ENCODE peak calls at places on chromosomes 16 and 17, in eight cellular contexts. J, L, R, Q, W, C, F and D are unnamed samples.
A peak's percentile ranks its signal among the peaks of the same experiment; 100 is the strongest.

GRCh38 chr16:29862383-29862883 is 593 bp downstream of the CDIPT start:
- DNase-seq in J (peak; percentile 39), L (no peak), R (no peak), Q (no peak), W (no peak), C (no peak), F (no peak), D (no peak)

GRCh38 chr17:44872131-44872768 is 24.6 kb downstream of the HIGD1B start:
- DNase-seq in J (no peak), L (peak; percentile 64), R (peak; percentile 7), Q (no peak), W (no peak), C (no peak), F (no peak), D (no peak)

GRCh38 chr16:29029168-29029994 is 44.5 kb downstream of the LAT start:
- DNase-seq in J (no peak), L (peak; percentile 59), R (peak; percentile 9), Q (no peak), W (peak; percentile 81), C (peak; percentile 98), F (peak; percentile 68), D (no peak)

GRCh38 chr17:81868674-81869220 is 2.4 kb downstream of the ARHGDIA start:
- DNase-seq in J (no peak), L (peak; percentile 76), R (no peak), Q (no peak), W (peak; percentile 64), C (peak; percentile 88), F (no peak), D (peak; percentile 68)

GRCh38 chr17:45040459-45040858 is 11.0 kb downstream of the DCAKD start:
- DNase-seq in J (no peak), L (no peak), R (no peak), Q (no peak), W (no peak), C (no peak), F (no peak), D (no peak)

GRCh38 chr17:69404398-69404797 is 10.1 kb upstream of the MAP2K6 start:
- DNase-seq in J (no peak), L (no peak), R (no peak), Q (no peak), W (no peak), C (peak; percentile 55), F (peak; percentile 67), D (no peak)

GRCh38 chr17:47009759-47010594 is 30.9 kb upstream of the RPRML start:
- DNase-seq in J (no peak), L (no peak), R (no peak), Q (no peak), W (no peak), C (no peak), F (no peak), D (no peak)

GRCh38 chr17:50280068-50280467 is 5.8 kb downstream of the TMEM92 start:
- DNase-seq in J (no peak), L (no peak), R (no peak), Q (no peak), W (no peak), C (no peak), F (no peak), D (no peak)

GRCh38 chr16:7515543-7515942 is 182.9 kb downstream of the RBFOX1 start:
- DNase-seq in J (no peak), L (no peak), R (no peak), Q (no peak), W (no peak), C (no peak), F (no peak), D (no peak)

GRCh38 chr16:7511549-7512260 is 179.1 kb downstream of the RBFOX1 start:
- DNase-seq in J (no peak), L (no peak), R (no peak), Q (no peak), W (no peak), C (no peak), F (no peak), D (no peak)

GRCh38 chr16:7512503-7512902 is 179.9 kb downstream of the RBFOX1 start:
- DNase-seq in J (no peak), L (no peak), R (no peak), Q (no peak), W (no peak), C (no peak), F (no peak), D (no peak)

GRCh38 chr16:7509919-7510705 is 177.5 kb downstream of the RBFOX1 start:
- DNase-seq in J (no peak), L (no peak), R (no peak), Q (no peak), W (no peak), C (no peak), F (no peak), D (no peak)

GRCh38 chr16:7513429-7513828 is 180.8 kb downstream of the RBFOX1 start:
- DNase-seq in J (no peak), L (no peak), R (no peak), Q (no peak), W (no peak), C (no peak), F (no peak), D (no peak)
- TF ChIP-seq CTCF in J (no peak), L (no peak), R (no peak), Q (no peak), W (no peak), C (no peak), F (no peak), D (peak; percentile 12)

GRCh38 chr17:38925263-38925995 is at the start of gene LASP1NB:
- DNase-seq in J (no peak), L (peak; percentile 62), R (no peak), Q (no peak), W (no peak), C (peak; percentile 70), F (no peak), D (no peak)
- H3K4me3 ChIP-seq in J (no peak within 1 kb of the TSS), L (peak within 1 kb of the TSS; percentile 36), R (peak within 1 kb of the TSS; percentile 32), Q (no peak within 1 kb of the TSS), W (peak within 1 kb of the TSS; percentile 61), C (peak within 1 kb of the TSS; percentile 54), F (no peak within 1 kb of the TSS), D (no peak within 1 kb of the TSS)

GRCh38 chr16:81936209-81936608 is 75.1 kb downstream of the SDR42E1 start:
- DNase-seq in J (no peak), L (no peak), R (no peak), Q (no peak), W (no peak), C (no peak), F (no peak), D (no peak)

GRCh38 chr16:81938331-81939163 is 72.7 kb downstream of the SDR42E1 start:
- DNase-seq in J (no peak), L (no peak), R (no peak), Q (no peak), W (no peak), C (no peak), F (no peak), D (no peak)

GRCh38 chr16:81937305-81938038 is 73.8 kb downstream of the SDR42E1 start:
- DNase-seq in J (no peak), L (no peak), R (no peak), Q (no peak), W (no peak), C (no peak), F (no peak), D (no peak)

GRCh38 chr16:81940781-81941560 is 70.3 kb downstream of the SDR42E1 start:
- DNase-seq in J (no peak), L (no peak), R (no peak), Q (no peak), W (peak; percentile 2), C (peak; percentile 64), F (peak; percentile 24), D (no peak)

GRCh38 chr16:81939164-81940067 is 71.9 kb downstream of the SDR42E1 start:
- DNase-seq in J (no peak), L (no peak), R (no peak), Q (no peak), W (no peak), C (no peak), F (no peak), D (no peak)
- TF ChIP-seq CTCF in J (no peak), L (no peak), R (no peak), Q (no peak), W (peak; percentile 1), C (no peak), F (no peak), D (no peak)

DNA sequence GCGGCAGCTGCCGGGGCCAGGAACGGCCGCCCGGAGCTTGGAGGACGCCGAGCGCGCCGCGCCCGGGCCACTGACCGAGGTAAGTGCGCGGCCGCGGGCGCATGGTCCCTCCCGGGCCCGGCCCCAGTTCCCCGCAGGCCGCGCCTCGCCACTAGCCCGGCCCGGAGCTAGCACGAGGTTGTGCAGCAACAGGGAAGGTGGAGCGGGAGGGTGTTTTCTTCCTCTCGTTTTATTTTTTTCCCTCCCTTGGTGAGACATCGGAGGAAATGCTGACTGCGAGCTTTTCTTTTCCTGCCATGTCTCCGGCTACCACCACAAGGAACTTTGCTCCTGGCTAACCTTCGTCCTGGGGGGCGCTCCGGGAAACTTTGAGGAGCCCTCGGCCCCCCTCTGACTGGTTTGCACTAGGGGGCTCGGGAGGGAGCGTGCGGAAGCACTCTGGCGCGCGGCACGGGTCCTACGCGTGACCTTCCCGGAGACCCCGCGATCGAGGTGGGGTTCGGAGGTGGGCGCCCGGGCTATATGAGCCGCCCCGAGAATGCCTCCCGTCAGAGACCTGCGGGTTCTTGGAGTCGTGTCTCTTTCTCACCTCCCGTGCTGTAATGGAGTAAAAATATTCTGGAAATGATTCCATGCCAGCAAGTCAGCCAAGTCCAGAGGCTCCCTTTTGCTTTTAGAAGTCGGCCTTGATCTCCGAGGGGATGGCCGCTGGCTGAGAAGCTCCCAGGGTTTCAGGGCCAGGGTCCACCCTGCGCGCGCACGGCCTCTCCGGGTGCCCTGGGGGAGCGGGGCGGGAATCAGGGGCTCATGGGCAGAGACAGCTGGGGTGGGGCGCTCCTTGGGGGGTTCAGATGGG is 906 bp downstream of the KCNJ12 start:
- DNase-seq in J (no peak), L (no peak), R (no peak), Q (no peak), W (no peak), C (peak; percentile 8), F (no peak), D (no peak)
- H3K4me3 ChIP-seq in J (peak overlapping the region; percentile 37), L (peak overlapping the region; percentile 67), R (peak overlapping the region; percentile 78), Q (no peak overlapping the region), W (peak overlapping the region; percentile 7), C (peak overlapping the region; percentile 34), F (peak overlapping the region; percentile 17), D (no peak overlapping the region)

GRCh38 chr17:7632492-7632894 is 2.6 kb downstream of the SHBG start:
- DNase-seq in J (no peak), L (no peak), R (no peak), Q (no peak), W (no peak), C (peak; percentile 54), F (no peak), D (peak; percentile 34)

GRCh38 chr17:7631398-7632380 is 1.8 kb downstream of the SHBG start:
- DNase-seq in J (no peak), L (no peak), R (no peak), Q (no peak), W (no peak), C (no peak), F (no peak), D (no peak)

GRCh38 chr17:7629939-7630571 is at the start of gene SHBG:
- DNase-seq in J (no peak), L (no peak), R (no peak), Q (no peak), W (no peak), C (no peak), F (no peak), D (no peak)

GRCh38 chr17:7634384-7634783 is 4.4 kb downstream of the SHBG start:
- DNase-seq in J (no peak), L (no peak), R (no peak), Q (no peak), W (no peak), C (peak; percentile 41), F (no peak), D (peak; percentile 41)

GRCh38 chr17:7633093-7633492 is 3.2 kb downstream of the SHBG start:
- DNase-seq in J (no peak), L (no peak), R (no peak), Q (no peak), W (no peak), C (no peak), F (no peak), D (peak; percentile 36)
- TF ChIP-seq CTCF in J (no peak), L (no peak), R (no peak), Q (no peak), W (no peak), C (no peak), F (no peak), D (no peak)